ENCODE peak calls at places on chromosomes 4 and X, in seven cellular contexts. One of them, this sample, is unnamed.

GRCh38 chrX:119604778-119605177 is 1.4 kb downstream of the NKRF start:
- DNase-seq in EL: no peak
- DNase-seq in small intestine: no peak
- DNase-seq in amygdala: no peak
- DNase-seq in GM19239: no peak
- DNase-seq in kidney tubule cell: no peak
- DNase-seq in sigmoid colon: no peak
- DNase-seq in this sample: no peak

GRCh38 chr4:167622481-167623240 is 388.4 kb upstream of the SPOCK3 start:
- DNase-seq in kidney tubule cell: peak
- DNase-seq in amygdala: peak
- DNase-seq in EL: peak
- DNase-seq in sigmoid colon: no peak
- DNase-seq in small intestine: peak
- DNase-seq in GM19239: peak
- DNase-seq in this sample: no peak

GRCh38 chrX:47556045-47556623 is 4.9 kb upstream of the ARAF start:
- DNase-seq in amygdala: peak
- DNase-seq in EL: peak
- DNase-seq in GM19239: no peak
- DNase-seq in small intestine: peak
- DNase-seq in sigmoid colon: peak
- DNase-seq in kidney tubule cell: peak
- DNase-seq in this sample: peak

GRCh38 chr4:5785806-5786680 is 75.0 kb downstream of the EVC start:
- DNase-seq in small intestine: no peak
- DNase-seq in kidney tubule cell: peak
- DNase-seq in amygdala: no peak
- DNase-seq in GM19239: no peak
- DNase-seq in EL: peak
- DNase-seq in sigmoid colon: peak
- DNase-seq in this sample: peak

GRCh38 chr4:113826431-113826830 is 64.9 kb upstream of the CAMK2D start:
- DNase-seq in EL: no peak
- DNase-seq in sigmoid colon: no peak
- DNase-seq in small intestine: no peak
- DNase-seq in GM19239: no peak
- DNase-seq in amygdala: no peak
- DNase-seq in kidney tubule cell: no peak
- DNase-seq in this sample: no peak

GRCh38 chrX:135396109-135396508 is 25.6 kb upstream of the SMIM10L2A start:
- DNase-seq in kidney tubule cell: peak
- DNase-seq in EL: peak
- DNase-seq in sigmoid colon: no peak
- DNase-seq in amygdala: no peak
- DNase-seq in small intestine: no peak
- DNase-seq in GM19239: no peak
- DNase-seq in this sample: no peak

GRCh38 chr4:16337936-16338335 is 111.7 kb upstream of the TAPT1 start:
- DNase-seq in small intestine: no peak
- DNase-seq in kidney tubule cell: peak
- DNase-seq in sigmoid colon: no peak
- DNase-seq in GM19239: no peak
- DNase-seq in amygdala: no peak
- DNase-seq in EL: peak
- DNase-seq in this sample: no peak

GRCh38 chr4:98639523-98639922 is 18.9 kb downstream of the TSPAN5 start:
- DNase-seq in kidney tubule cell: no peak
- DNase-seq in amygdala: no peak
- DNase-seq in GM19239: no peak
- DNase-seq in EL: no peak
- DNase-seq in small intestine: peak
- DNase-seq in sigmoid colon: no peak
- DNase-seq in this sample: no peak

GRCh38 chrX:13742397-13743176 is 8.0 kb downstream of the OFD1 start:
- DNase-seq in EL: no peak
- DNase-seq in sigmoid colon: no peak
- DNase-seq in small intestine: peak
- DNase-seq in GM19239: no peak
- DNase-seq in amygdala: no peak
- DNase-seq in kidney tubule cell: peak
- DNase-seq in this sample: no peak

GRCh38 chr4:10664408-10664807 is 20.2 kb downstream of the CLNK start:
- DNase-seq in GM19239: no peak
- DNase-seq in small intestine: no peak
- DNase-seq in amygdala: no peak
- DNase-seq in kidney tubule cell: peak
- DNase-seq in sigmoid colon: no peak
- DNase-seq in EL: peak
- DNase-seq in this sample: peak

GRCh38 chrX:76279007-76279406 is 106.1 kb downstream of the PBDC1 start:
- DNase-seq in GM19239: peak
- DNase-seq in sigmoid colon: no peak
- DNase-seq in kidney tubule cell: peak
- DNase-seq in amygdala: peak
- DNase-seq in small intestine: peak
- DNase-seq in EL: peak
- DNase-seq in this sample: no peak

GRCh38 chr4:184596617-184597185 is 52.5 kb downstream of the CASP3 start:
- DNase-seq in kidney tubule cell: no peak
- DNase-seq in sigmoid colon: no peak
- DNase-seq in GM19239: no peak
- DNase-seq in small intestine: peak
- DNase-seq in EL: no peak
- DNase-seq in amygdala: no peak
- DNase-seq in this sample: no peak

GRCh38 chr4:73007526-73008100 is 61.9 kb downstream of the COX18 start:
- DNase-seq in GM19239: no peak
- DNase-seq in EL: no peak
- DNase-seq in amygdala: no peak
- DNase-seq in kidney tubule cell: no peak
- DNase-seq in sigmoid colon: no peak
- DNase-seq in small intestine: no peak
- DNase-seq in this sample: no peak

GRCh38 chr4:10326075-10326474 is 131.2 kb downstream of the ZNF518B start:
- DNase-seq in EL: no peak
- DNase-seq in kidney tubule cell: no peak
- DNase-seq in GM19239: no peak
- DNase-seq in amygdala: no peak
- DNase-seq in small intestine: no peak
- DNase-seq in sigmoid colon: no peak
- DNase-seq in this sample: no peak

GRCh38 chrX:127389900-127390299 is 570.4 kb downstream of the PRR32 start:
- DNase-seq in sigmoid colon: no peak
- DNase-seq in GM19239: no peak
- DNase-seq in small intestine: no peak
- DNase-seq in kidney tubule cell: no peak
- DNase-seq in EL: no peak
- DNase-seq in amygdala: no peak
- DNase-seq in this sample: no peak

GRCh38 chrX:76427560-76428242 is at the start of gene MAGEE1:
- DNase-seq in small intestine: peak
- DNase-seq in sigmoid colon: peak
- DNase-seq in GM19239: peak
- DNase-seq in amygdala: peak
- DNase-seq in kidney tubule cell: peak
- DNase-seq in EL: peak
- DNase-seq in this sample: peak

GRCh38 chr4:101806914-101807313 is 16.4 kb downstream of the BANK1 start:
- DNase-seq in GM19239: peak
- DNase-seq in small intestine: no peak
- DNase-seq in EL: no peak
- DNase-seq in amygdala: no peak
- DNase-seq in sigmoid colon: no peak
- DNase-seq in kidney tubule cell: peak
- DNase-seq in this sample: no peak

GRCh38 chr4:45876235-45876890 is 247.5 kb downstream of the GABRG1 start:
- DNase-seq in kidney tubule cell: no peak
- DNase-seq in small intestine: no peak
- DNase-seq in GM19239: no peak
- DNase-seq in sigmoid colon: no peak
- DNase-seq in EL: no peak
- DNase-seq in amygdala: no peak
- DNase-seq in this sample: no peak

GRCh38 chrX:56798866-56799864 is 70.1 kb downstream of the NBDY start:
- DNase-seq in GM19239: no peak
- DNase-seq in sigmoid colon: no peak
- DNase-seq in small intestine: no peak
- DNase-seq in kidney tubule cell: peak
- DNase-seq in EL: no peak
- DNase-seq in amygdala: no peak
- DNase-seq in this sample: peak

GRCh38 chr4:140372607-140373327 is 679 bp upstream of the SCOC start:
- DNase-seq in kidney tubule cell: peak
- DNase-seq in EL: peak
- DNase-seq in sigmoid colon: no peak
- DNase-seq in amygdala: no peak
- DNase-seq in small intestine: peak
- DNase-seq in GM19239: peak
- DNase-seq in this sample: no peak

GRCh38 chr4:80678413-80678812 is 342.9 kb downstream of the CFAP299 start:
- DNase-seq in sigmoid colon: no peak
- DNase-seq in GM19239: no peak
- DNase-seq in kidney tubule cell: peak
- DNase-seq in small intestine: no peak
- DNase-seq in amygdala: no peak
- DNase-seq in EL: no peak
- DNase-seq in this sample: no peak

GRCh38 chr4:82519776-82520175 is 42.0 kb downstream of the TMEM150C start:
- DNase-seq in GM19239: no peak
- DNase-seq in sigmoid colon: no peak
- DNase-seq in amygdala: no peak
- DNase-seq in EL: no peak
- DNase-seq in small intestine: peak
- DNase-seq in kidney tubule cell: no peak
- DNase-seq in this sample: no peak

GRCh38 chrX:138763761-138764160 is 52.2 kb upstream of the FGF13 start:
- DNase-seq in amygdala: no peak
- DNase-seq in kidney tubule cell: no peak
- DNase-seq in sigmoid colon: no peak
- DNase-seq in EL: no peak
- DNase-seq in small intestine: no peak
- DNase-seq in GM19239: no peak
- DNase-seq in this sample: no peak

GRCh38 chrX:106730385-106730784 is 3.9 kb downstream of the RNF128 start:
- DNase-seq in small intestine: peak
- DNase-seq in amygdala: no peak
- DNase-seq in sigmoid colon: no peak
- DNase-seq in EL: no peak
- DNase-seq in kidney tubule cell: no peak
- DNase-seq in GM19239: no peak
- DNase-seq in this sample: no peak

GRCh38 chrX:46382595-46382994 is 162.6 kb downstream of the ZNF674 start:
- DNase-seq in amygdala: no peak
- DNase-seq in GM19239: no peak
- DNase-seq in small intestine: no peak
- DNase-seq in EL: no peak
- DNase-seq in sigmoid colon: no peak
- DNase-seq in kidney tubule cell: no peak
- DNase-seq in this sample: no peak

GRCh38 chrX:135985974-135986312 is 708 bp downstream of the SLC9A6 start:
- DNase-seq in sigmoid colon: no peak
- DNase-seq in EL: no peak
- DNase-seq in amygdala: no peak
- DNase-seq in small intestine: peak
- DNase-seq in kidney tubule cell: no peak
- DNase-seq in GM19239: no peak
- DNase-seq in this sample: no peak

GRCh38 chrX:11792461-11793421 is 34.7 kb downstream of the MSL3 start:
- DNase-seq in amygdala: no peak
- DNase-seq in GM19239: peak
- DNase-seq in sigmoid colon: no peak
- DNase-seq in small intestine: peak
- DNase-seq in kidney tubule cell: no peak
- DNase-seq in EL: no peak
- DNase-seq in this sample: no peak

GRCh38 chrX:72052415-72053090 is 79.2 kb downstream of the RTL5 start:
- DNase-seq in sigmoid colon: no peak
- DNase-seq in kidney tubule cell: peak
- DNase-seq in EL: no peak
- DNase-seq in amygdala: no peak
- DNase-seq in GM19239: no peak
- DNase-seq in small intestine: no peak
- DNase-seq in this sample: peak

GRCh38 chr4:89590102-89590501 is 246.9 kb downstream of the SNCA start:
- DNase-seq in GM19239: no peak
- DNase-seq in kidney tubule cell: no peak
- DNase-seq in amygdala: no peak
- DNase-seq in EL: no peak
- DNase-seq in sigmoid colon: no peak
- DNase-seq in small intestine: no peak
- DNase-seq in this sample: no peak

GRCh38 chrX:57285001-57285400 is 1.5 kb upstream of the FAAH2 start:
- DNase-seq in EL: no peak
- DNase-seq in amygdala: no peak
- DNase-seq in sigmoid colon: no peak
- DNase-seq in small intestine: no peak
- DNase-seq in kidney tubule cell: no peak
- DNase-seq in GM19239: no peak
- DNase-seq in this sample: no peak

GRCh38 chr4:72997409-72997808 is 72.1 kb downstream of the COX18 start:
- DNase-seq in sigmoid colon: no peak
- DNase-seq in GM19239: no peak
- DNase-seq in amygdala: no peak
- DNase-seq in kidney tubule cell: peak
- DNase-seq in EL: peak
- DNase-seq in small intestine: no peak
- DNase-seq in this sample: no peak

GRCh38 chrX:115978068-115978467 is 192.5 kb upstream of the AGTR2 start:
- DNase-seq in EL: no peak
- DNase-seq in sigmoid colon: no peak
- DNase-seq in kidney tubule cell: no peak
- DNase-seq in amygdala: no peak
- DNase-seq in small intestine: no peak
- DNase-seq in GM19239: no peak
- DNase-seq in this sample: no peak

GRCh38 chr4:53861856-53862610 is 202.4 kb downstream of the CHIC2 start:
- DNase-seq in GM19239: no peak
- DNase-seq in amygdala: no peak
- DNase-seq in sigmoid colon: peak
- DNase-seq in small intestine: no peak
- DNase-seq in kidney tubule cell: peak
- DNase-seq in EL: peak
- DNase-seq in this sample: no peak

GRCh38 chr4:88854481-88854880 is 156.9 kb upstream of the NAP1L5 start:
- DNase-seq in EL: no peak
- DNase-seq in kidney tubule cell: no peak
- DNase-seq in GM19239: no peak
- DNase-seq in sigmoid colon: no peak
- DNase-seq in small intestine: no peak
- DNase-seq in amygdala: no peak
- DNase-seq in this sample: no peak

GRCh38 chr4:155888171-155888570 is 15.3 kb upstream of the TDO2 start:
- DNase-seq in amygdala: no peak
- DNase-seq in kidney tubule cell: peak
- DNase-seq in GM19239: no peak
- DNase-seq in small intestine: no peak
- DNase-seq in EL: no peak
- DNase-seq in sigmoid colon: no peak
- DNase-seq in this sample: no peak

GRCh38 chrX:24020280-24020876 is 6.6 kb downstream of the KLHL15 start:
- DNase-seq in EL: peak
- DNase-seq in amygdala: no peak
- DNase-seq in kidney tubule cell: no peak
- DNase-seq in GM19239: no peak
- DNase-seq in small intestine: no peak
- DNase-seq in sigmoid colon: no peak
- DNase-seq in this sample: no peak

GRCh38 chr4:83599183-83599582 is 63.3 kb downstream of the GPAT3 start:
- DNase-seq in GM19239: no peak
- DNase-seq in sigmoid colon: no peak
- DNase-seq in kidney tubule cell: peak
- DNase-seq in small intestine: peak
- DNase-seq in EL: peak
- DNase-seq in amygdala: no peak
- DNase-seq in this sample: no peak

GRCh38 chr4:118112647-118113046 is 78.4 kb downstream of the NDST3 start:
- DNase-seq in small intestine: no peak
- DNase-seq in EL: peak
- DNase-seq in kidney tubule cell: peak
- DNase-seq in GM19239: no peak
- DNase-seq in amygdala: no peak
- DNase-seq in sigmoid colon: no peak
- DNase-seq in this sample: no peak